ENCODE peak calls at places on chromosomes 5 and 9, in eight cellular contexts. One of them, this sample, is unnamed.

GRCh38 chr5:59592101-59592500 is 301.4 kb downstream of the PDE4D start:
- DNase-seq in pancreas: no peak
- DNase-seq in stomach: no peak
- DNase-seq in progenitor cell of endocrine pancreas: no peak
- DNase-seq in endothelial cell: no peak
- DNase-seq in dorsolateral prefrontal cortex: no peak
- DNase-seq in Panc1: no peak
- DNase-seq in GM10248: no peak
- DNase-seq in this sample: no peak

GRCh38 chr5:99037668-99038067 is 108.9 kb upstream of the CHD1 start:
- DNase-seq in pancreas: no peak
- DNase-seq in stomach: peak; percentile 43
- DNase-seq in progenitor cell of endocrine pancreas: no peak
- DNase-seq in endothelial cell: no peak
- DNase-seq in dorsolateral prefrontal cortex: no peak
- DNase-seq in Panc1: no peak
- DNase-seq in GM10248: no peak
- DNase-seq in this sample: peak; percentile 61

GRCh38 chr5:65482727-65483473 is 1.2 kb upstream of the ADAMTS6 start:
- DNase-seq in pancreas: no peak
- DNase-seq in stomach: no peak
- DNase-seq in progenitor cell of endocrine pancreas: no peak
- DNase-seq in endothelial cell: peak; percentile 20
- DNase-seq in dorsolateral prefrontal cortex: no peak
- DNase-seq in Panc1: no peak
- DNase-seq in GM10248: no peak
- DNase-seq in this sample: peak; percentile 8

GRCh38 chr9:122011818-122012498 is 81.2 kb downstream of the TTLL11 start:
- DNase-seq in pancreas: no peak
- DNase-seq in stomach: no peak
- DNase-seq in progenitor cell of endocrine pancreas: no peak
- DNase-seq in endothelial cell: no peak
- DNase-seq in dorsolateral prefrontal cortex: no peak
- DNase-seq in Panc1: no peak
- DNase-seq in GM10248: no peak
- DNase-seq in this sample: no peak

GRCh38 chr9:5628183-5628529 is 751 bp upstream of the RIC1 start:
- DNase-seq in pancreas: no peak
- DNase-seq in stomach: no peak
- DNase-seq in progenitor cell of endocrine pancreas: no peak
- DNase-seq in endothelial cell: no peak
- DNase-seq in dorsolateral prefrontal cortex: no peak
- DNase-seq in Panc1: no peak
- DNase-seq in GM10248: no peak
- DNase-seq in this sample: no peak

GRCh38 chr5:56099346-56099745 is 104.6 kb upstream of the IL6ST start:
- DNase-seq in pancreas: no peak
- DNase-seq in stomach: no peak
- DNase-seq in progenitor cell of endocrine pancreas: no peak
- DNase-seq in endothelial cell: no peak
- DNase-seq in dorsolateral prefrontal cortex: no peak
- DNase-seq in Panc1: no peak
- DNase-seq in GM10248: no peak
- DNase-seq in this sample: no peak

GRCh38 chr5:43691275-43691674 is 88.3 kb downstream of the NNT start:
- DNase-seq in pancreas: no peak
- DNase-seq in stomach: no peak
- DNase-seq in progenitor cell of endocrine pancreas: no peak
- DNase-seq in endothelial cell: no peak
- DNase-seq in dorsolateral prefrontal cortex: no peak
- DNase-seq in Panc1: no peak
- DNase-seq in GM10248: no peak
- DNase-seq in this sample: no peak

GRCh38 chr5:121962347-121962670 is 534 bp downstream of the SRFBP1 start:
- DNase-seq in pancreas: no peak
- DNase-seq in stomach: no peak
- DNase-seq in progenitor cell of endocrine pancreas: no peak
- DNase-seq in endothelial cell: no peak
- DNase-seq in dorsolateral prefrontal cortex: no peak
- DNase-seq in Panc1: no peak
- DNase-seq in GM10248: peak; percentile 16
- DNase-seq in this sample: no peak

GRCh38 chr5:133034064-133034463 is 7.7 kb upstream of the ZCCHC10 start:
- DNase-seq in pancreas: no peak
- DNase-seq in stomach: no peak
- DNase-seq in progenitor cell of endocrine pancreas: no peak
- DNase-seq in endothelial cell: no peak
- DNase-seq in dorsolateral prefrontal cortex: no peak
- DNase-seq in Panc1: no peak
- DNase-seq in GM10248: no peak
- DNase-seq in this sample: no peak

GRCh38 chr5:423626-424258 is 19.2 kb upstream of the EXOC3 start:
- DNase-seq in pancreas: no peak
- DNase-seq in stomach: no peak
- DNase-seq in progenitor cell of endocrine pancreas: no peak
- DNase-seq in endothelial cell: no peak
- DNase-seq in dorsolateral prefrontal cortex: no peak
- DNase-seq in Panc1: no peak
- DNase-seq in GM10248: no peak
- DNase-seq in this sample: peak; percentile 35

GRCh38 chr5:71932131-71932635 is 175.1 kb upstream of the MAP1B start:
- DNase-seq in pancreas: peak; percentile 20
- DNase-seq in stomach: no peak
- DNase-seq in progenitor cell of endocrine pancreas: no peak
- DNase-seq in endothelial cell: no peak
- DNase-seq in dorsolateral prefrontal cortex: no peak
- DNase-seq in Panc1: peak; percentile 30
- DNase-seq in GM10248: no peak
- DNase-seq in this sample: no peak

GRCh38 chr5:159456722-159457462 is 126.6 kb upstream of the IL12B start:
- DNase-seq in pancreas: no peak
- DNase-seq in stomach: no peak
- DNase-seq in progenitor cell of endocrine pancreas: no peak
- DNase-seq in endothelial cell: no peak
- DNase-seq in dorsolateral prefrontal cortex: no peak
- DNase-seq in Panc1: no peak
- DNase-seq in GM10248: peak; percentile 72
- DNase-seq in this sample: peak; percentile 84

GRCh38 chr5:171295299-171295698 is 13.7 kb upstream of the TLX3 start:
- DNase-seq in pancreas: no peak
- DNase-seq in stomach: no peak
- DNase-seq in progenitor cell of endocrine pancreas: no peak
- DNase-seq in endothelial cell: no peak
- DNase-seq in dorsolateral prefrontal cortex: no peak
- DNase-seq in Panc1: no peak
- DNase-seq in GM10248: no peak
- DNase-seq in this sample: no peak

GRCh38 chr9:134937566-134938345 is 20.0 kb upstream of the FCN1 start:
- DNase-seq in pancreas: no peak
- DNase-seq in stomach: no peak
- DNase-seq in progenitor cell of endocrine pancreas: no peak
- DNase-seq in endothelial cell: no peak
- DNase-seq in dorsolateral prefrontal cortex: no peak
- DNase-seq in Panc1: no peak
- DNase-seq in GM10248: no peak
- DNase-seq in this sample: no peak

GRCh38 chr5:37737326-37738056 is 102.3 kb downstream of the GDNF start:
- DNase-seq in pancreas: no peak
- DNase-seq in stomach: no peak
- DNase-seq in progenitor cell of endocrine pancreas: no peak
- DNase-seq in endothelial cell: no peak
- DNase-seq in dorsolateral prefrontal cortex: no peak
- DNase-seq in Panc1: no peak
- DNase-seq in GM10248: no peak
- DNase-seq in this sample: no peak

GRCh38 chr9:136626740-136627642 is 35.7 kb upstream of the EGFL7 start:
- DNase-seq in pancreas: peak; percentile 77
- DNase-seq in stomach: peak; percentile 89
- DNase-seq in progenitor cell of endocrine pancreas: peak; percentile 75
- DNase-seq in endothelial cell: peak; percentile 8
- DNase-seq in dorsolateral prefrontal cortex: no peak
- DNase-seq in Panc1: no peak
- DNase-seq in GM10248: no peak
- DNase-seq in this sample: no peak

GRCh38 chr9:123282343-123283047 is 14.1 kb upstream of the STRBP start:
- DNase-seq in pancreas: peak; percentile 71
- DNase-seq in stomach: peak; percentile 48
- DNase-seq in progenitor cell of endocrine pancreas: no peak
- DNase-seq in endothelial cell: no peak
- DNase-seq in dorsolateral prefrontal cortex: no peak
- DNase-seq in Panc1: no peak
- DNase-seq in GM10248: no peak
- DNase-seq in this sample: no peak

GRCh38 chr5:21654-22233 is 70.2 kb upstream of the PLEKHG4B start:
- DNase-seq in pancreas: no peak
- DNase-seq in stomach: no peak
- DNase-seq in progenitor cell of endocrine pancreas: no peak
- DNase-seq in endothelial cell: no peak
- DNase-seq in dorsolateral prefrontal cortex: no peak
- DNase-seq in Panc1: no peak
- DNase-seq in GM10248: no peak
- DNase-seq in this sample: no peak

GRCh38 chr5:43386960-43387362 is 25.2 kb downstream of the CCL28 start:
- DNase-seq in pancreas: no peak
- DNase-seq in stomach: no peak
- DNase-seq in progenitor cell of endocrine pancreas: no peak
- DNase-seq in endothelial cell: no peak
- DNase-seq in dorsolateral prefrontal cortex: no peak
- DNase-seq in Panc1: no peak
- DNase-seq in GM10248: peak; percentile 30
- DNase-seq in this sample: no peak

GRCh38 chr9:121563425-121563824 is 63.8 kb upstream of the GGTA1 start:
- DNase-seq in pancreas: no peak
- DNase-seq in stomach: no peak
- DNase-seq in progenitor cell of endocrine pancreas: no peak
- DNase-seq in endothelial cell: no peak
- DNase-seq in dorsolateral prefrontal cortex: no peak
- DNase-seq in Panc1: no peak
- DNase-seq in GM10248: no peak
- DNase-seq in this sample: no peak

GRCh38 chr9:96556701-96557461 is 62.8 kb downstream of the CDC14B start:
- DNase-seq in pancreas: no peak
- DNase-seq in stomach: no peak
- DNase-seq in progenitor cell of endocrine pancreas: no peak
- DNase-seq in endothelial cell: no peak
- DNase-seq in dorsolateral prefrontal cortex: peak; percentile 60
- DNase-seq in Panc1: no peak
- DNase-seq in GM10248: no peak
- DNase-seq in this sample: no peak

GRCh38 chr5:33257807-33258491 is 182.8 kb upstream of the TARS1 start:
- DNase-seq in pancreas: no peak
- DNase-seq in stomach: no peak
- DNase-seq in progenitor cell of endocrine pancreas: no peak
- DNase-seq in endothelial cell: no peak
- DNase-seq in dorsolateral prefrontal cortex: no peak
- DNase-seq in Panc1: no peak
- DNase-seq in GM10248: no peak
- DNase-seq in this sample: no peak
- TF ChIP-seq CTCF in pancreas: no peak
- TF ChIP-seq CTCF in stomach: no peak
- TF ChIP-seq CTCF in progenitor cell of endocrine pancreas: no peak
- TF ChIP-seq CTCF in endothelial cell: no peak
- TF ChIP-seq CTCF in dorsolateral prefrontal cortex: no peak
- TF ChIP-seq CTCF in Panc1: no peak
- TF ChIP-seq CTCF in GM10248: no peak
- TF ChIP-seq CTCF in this sample: no peak

DNA sequence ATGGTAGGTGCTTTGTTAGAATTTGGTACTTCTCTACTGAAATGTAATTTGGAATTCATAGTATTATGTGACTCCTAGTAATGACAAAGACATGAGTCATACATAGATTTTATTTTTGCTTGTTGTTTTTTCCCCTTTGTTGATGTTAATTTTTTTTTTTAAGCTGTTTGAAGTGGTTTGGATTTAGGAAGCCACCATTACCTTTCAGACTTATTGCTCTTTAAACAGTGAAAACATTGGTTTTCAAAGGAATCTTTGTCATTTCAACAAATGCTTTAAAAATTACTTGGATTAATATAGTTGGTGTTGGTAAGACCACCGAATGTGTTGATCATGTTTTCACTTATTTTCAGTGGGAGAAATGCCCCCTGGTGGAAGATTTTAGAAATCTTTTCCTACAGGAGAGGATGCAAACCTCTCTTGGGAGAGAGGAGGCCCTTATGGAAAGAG is 170.1 kb upstream of the PITX1 start:
- DNase-seq in pancreas: no peak
- DNase-seq in stomach: no peak
- DNase-seq in progenitor cell of endocrine pancreas: no peak
- DNase-seq in endothelial cell: no peak
- DNase-seq in dorsolateral prefrontal cortex: no peak
- DNase-seq in Panc1: no peak
- DNase-seq in GM10248: no peak
- DNase-seq in this sample: no peak
- TF ChIP-seq CTCF in pancreas: no peak
- TF ChIP-seq CTCF in stomach: no peak
- TF ChIP-seq CTCF in progenitor cell of endocrine pancreas: peak; percentile 53
- TF ChIP-seq CTCF in endothelial cell: peak; percentile 43
- TF ChIP-seq CTCF in dorsolateral prefrontal cortex: no peak
- TF ChIP-seq CTCF in Panc1: peak; percentile 16
- TF ChIP-seq CTCF in GM10248: no peak
- TF ChIP-seq CTCF in this sample: no peak

GRCh38 chr9:89386206-89386605 is 67.9 kb downstream of the SECISBP2 start:
- DNase-seq in pancreas: no peak
- DNase-seq in stomach: no peak
- DNase-seq in progenitor cell of endocrine pancreas: no peak
- DNase-seq in endothelial cell: no peak
- DNase-seq in dorsolateral prefrontal cortex: no peak
- DNase-seq in Panc1: no peak
- DNase-seq in GM10248: no peak
- DNase-seq in this sample: no peak
- TF ChIP-seq CTCF in pancreas: no peak
- TF ChIP-seq CTCF in stomach: no peak
- TF ChIP-seq CTCF in progenitor cell of endocrine pancreas: no peak
- TF ChIP-seq CTCF in endothelial cell: no peak
- TF ChIP-seq CTCF in dorsolateral prefrontal cortex: no peak
- TF ChIP-seq CTCF in Panc1: no peak
- TF ChIP-seq CTCF in GM10248: no peak
- TF ChIP-seq CTCF in this sample: no peak

GRCh38 chr5:1846583-1846982 is 36.1 kb downstream of the IRX4 start:
- DNase-seq in pancreas: no peak
- DNase-seq in stomach: no peak
- DNase-seq in progenitor cell of endocrine pancreas: no peak
- DNase-seq in endothelial cell: no peak
- DNase-seq in dorsolateral prefrontal cortex: no peak
- DNase-seq in Panc1: no peak
- DNase-seq in GM10248: no peak
- DNase-seq in this sample: no peak

GRCh38 chr5:1845696-1846095 is 37.0 kb downstream of the IRX4 start:
- DNase-seq in pancreas: no peak
- DNase-seq in stomach: no peak
- DNase-seq in progenitor cell of endocrine pancreas: no peak
- DNase-seq in endothelial cell: no peak
- DNase-seq in dorsolateral prefrontal cortex: no peak
- DNase-seq in Panc1: no peak
- DNase-seq in GM10248: no peak
- DNase-seq in this sample: no peak

GRCh38 chr5:1847056-1847455 is 35.7 kb downstream of the IRX4 start:
- DNase-seq in pancreas: no peak
- DNase-seq in stomach: no peak
- DNase-seq in progenitor cell of endocrine pancreas: no peak
- DNase-seq in endothelial cell: no peak
- DNase-seq in dorsolateral prefrontal cortex: no peak
- DNase-seq in Panc1: no peak
- DNase-seq in GM10248: no peak
- DNase-seq in this sample: no peak

GRCh38 chr5:1842026-1842819 is 40.5 kb downstream of the IRX4 start:
- DNase-seq in pancreas: no peak
- DNase-seq in stomach: no peak
- DNase-seq in progenitor cell of endocrine pancreas: no peak
- DNase-seq in endothelial cell: no peak
- DNase-seq in dorsolateral prefrontal cortex: no peak
- DNase-seq in Panc1: no peak
- DNase-seq in GM10248: no peak
- DNase-seq in this sample: no peak

GRCh38 chr5:1844708-1845436 is 37.9 kb downstream of the IRX4 start:
- DNase-seq in pancreas: no peak
- DNase-seq in stomach: no peak
- DNase-seq in progenitor cell of endocrine pancreas: no peak
- DNase-seq in endothelial cell: no peak
- DNase-seq in dorsolateral prefrontal cortex: no peak
- DNase-seq in Panc1: no peak
- DNase-seq in GM10248: no peak
- DNase-seq in this sample: no peak
- TF ChIP-seq CTCF in pancreas: no peak
- TF ChIP-seq CTCF in stomach: no peak
- TF ChIP-seq CTCF in progenitor cell of endocrine pancreas: no peak
- TF ChIP-seq CTCF in endothelial cell: no peak
- TF ChIP-seq CTCF in dorsolateral prefrontal cortex: no peak
- TF ChIP-seq CTCF in Panc1: no peak
- TF ChIP-seq CTCF in GM10248: no peak
- TF ChIP-seq CTCF in this sample: peak; percentile 39